ENCODE peak calls at places on chromosome 19, in four cellular contexts. D is PC-3, P is hepatocyte, A is PC-9. Z is an unnamed sample.

GRCh38 chr19:54875506-54875905 is 1.5 kb downstream of the FCAR start:
- DNase-seq in D (no peak), P (no peak), A (no peak), Z (no peak)

GRCh38 chr19:54415208-54415900 is at the start of gene TTYH1:
- DNase-seq in D (no peak), P (no peak), A (no peak), Z (no peak)

GRCh38 chr19:17775991-17776803 is 18.7 kb upstream of the B3GNT3 start:
- DNase-seq in D (peak; percentile 37), P (no peak), A (no peak), Z (peak; percentile 52)

GRCh38 chr19:19486343-19487076 is 28.8 kb downstream of the TSSK6 start:
- DNase-seq in D (no peak), P (no peak), A (no peak), Z (no peak)

GRCh38 chr19:17319473-17320238 is 10.3 kb downstream of the DDA1 start:
- DNase-seq in D (no peak), P (no peak), A (no peak), Z (no peak)

GRCh38 chr19:49506575-49507105 is 5.8 kb upstream of the FCGRT start:
- DNase-seq in D (peak; percentile 83), P (peak; percentile 79), A (peak; percentile 70), Z (peak; percentile 57)

GRCh38 chr19:3534375-3535234 is 4.4 kb upstream of the TEKTIP1 start:
- DNase-seq in D (no peak), P (no peak), A (no peak), Z (no peak)

GRCh38 chr19:1657632-1658445 is 5.4 kb upstream of the TCF3 start:
- DNase-seq in D (peak; percentile 41), P (no peak), A (peak; percentile 93), Z (no peak)

GRCh38 chr19:47274891-47275865 is 493 bp downstream of the INAFM1 start:
- DNase-seq in D (peak; percentile 1), P (no peak), A (no peak), Z (peak; percentile 64)

GRCh38 chr19:49502866-49503581 is 6.8 kb downstream of the RPS11 start:
- DNase-seq in D (peak; percentile 83), P (peak; percentile 85), A (no peak), Z (peak; percentile 83)

GRCh38 chr19:4986471-4986888 is 17.6 kb downstream of the KDM4B start:
- DNase-seq in D (no peak), P (no peak), A (no peak), Z (no peak)

GRCh38 chr19:17950310-17951150 is 16.4 kb upstream of the KCNN1 start:
- DNase-seq in D (no peak), P (no peak), A (peak; percentile 37), Z (peak; percentile 24)

GRCh38 chr19:13707901-13708300 is 56.4 kb upstream of the MRI1 start:
- DNase-seq in D (no peak), P (no peak), A (no peak), Z (no peak)

GRCh38 chr19:18745012-18745735 is 45.9 kb downstream of the COMP start:
- DNase-seq in D (no peak), P (no peak), A (no peak), Z (no peak)

GRCh38 chr19:5542665-5543064 is 25.1 kb downstream of the TINCR start:
- DNase-seq in D (no peak), P (no peak), A (no peak), Z (no peak)

GRCh38 chr19:31402931-31403330 is 53.7 kb upstream of the TSHZ3 start:
- DNase-seq in D (no peak), P (no peak), A (no peak), Z (peak; percentile 46)

GRCh38 chr19:31413353-31413752 is 64.1 kb upstream of the TSHZ3 start:
- DNase-seq in D (no peak), P (no peak), A (no peak), Z (no peak)

GRCh38 chr19:31406106-31406505 is 56.9 kb upstream of the TSHZ3 start:
- DNase-seq in D (no peak), P (no peak), A (no peak), Z (no peak)

GRCh38 chr19:31408460-31409124 is 59.4 kb upstream of the TSHZ3 start:
- DNase-seq in D (peak; percentile 36), P (peak; percentile 38), A (no peak), Z (peak; percentile 90)
- H3K9me2 ChIP-seq in D (no peaks in the 10 kb centered on the region), P (no peaks in the 10 kb centered on the region), A (no peaks in the 10 kb centered on the region), Z (no peaks in the 10 kb centered on the region)

GRCh38 chr19:12350185-12350889 is 15.1 kb downstream of the ZNF442 start:
- DNase-seq in D (no peak), P (no peak), A (no peak), Z (no peak)

GRCh38 chr19:12350890-12351197 is 14.6 kb downstream of the ZNF442 start:
- DNase-seq in D (no peak), P (no peak), A (no peak), Z (peak; percentile 39)

DNA sequence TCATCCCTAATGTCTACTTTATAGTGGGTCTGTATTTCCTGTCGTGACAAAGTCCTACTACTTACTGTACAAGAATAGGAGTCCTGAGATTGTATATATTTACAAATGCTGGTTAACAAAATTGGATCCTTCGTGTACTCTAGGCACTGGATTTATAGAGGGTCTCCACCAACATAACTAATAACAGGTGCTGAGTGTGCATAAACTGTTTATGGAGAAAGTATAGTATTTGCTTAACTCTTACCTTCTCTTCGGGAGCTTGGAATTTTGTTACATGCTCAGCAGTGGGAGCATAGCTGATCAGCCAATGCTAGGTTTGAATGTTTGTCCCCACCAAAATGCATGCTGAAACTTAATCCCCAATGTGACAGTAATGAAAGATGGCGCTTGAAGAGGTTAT is 12.1 kb downstream of the ZNF442 start:
- DNase-seq in D (no peak), P (no peak), A (no peak), Z (no peak)
- H3K9me2 ChIP-seq in D (no peaks in the 10 kb centered on the region), P (no peaks in the 10 kb centered on the region), A (no peaks in the 10 kb centered on the region), Z (no peaks in the 10 kb centered on the region)

DNA sequence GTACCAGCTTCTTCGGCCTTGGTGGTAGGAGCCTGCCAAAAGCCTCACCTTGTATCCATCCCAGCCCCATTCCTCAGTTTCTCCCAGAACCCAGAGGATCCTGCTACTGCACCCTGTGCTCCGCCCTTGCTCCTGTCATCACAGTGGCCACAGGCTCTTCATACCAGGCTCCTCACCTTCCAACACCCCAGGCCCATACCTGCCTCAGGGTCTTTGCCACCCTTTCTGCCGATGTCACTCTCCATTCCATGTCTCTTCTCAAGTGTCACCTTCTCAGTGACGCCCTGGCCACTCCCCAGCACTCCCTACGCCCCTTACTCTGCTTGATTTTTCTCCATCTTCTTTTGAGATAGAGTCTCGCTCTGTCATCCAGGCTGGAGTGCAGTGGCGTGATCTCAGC is 2.0 kb upstream of the SRRM5 start:
- DNase-seq in D (no peak), P (no peak), A (no peak), Z (no peak)
- H3K9me2 ChIP-seq in D (no peaks in the 10 kb centered on the region), P (no peaks in the 10 kb centered on the region), A (no peaks in the 10 kb centered on the region), Z (no peaks in the 10 kb centered on the region)

GRCh38 chr19:48333467-48334384 is 8.4 kb downstream of the EMP3 start:
- DNase-seq in D (peak; percentile 91), P (peak; percentile 98), A (peak; percentile 91), Z (peak; percentile 98)
- H3K9me2 ChIP-seq in D (no peaks in the 10 kb centered on the region), P (no peaks in the 10 kb centered on the region), A (no peaks in the 10 kb centered on the region), Z (no peaks in the 10 kb centered on the region)